ENCODE peak calls at places on chromosomes 7 and 10, in eight cellular contexts. M is esophagus squamous epithelium; H is stimulated activated CD4-positive, alpha-beta T cell treated with anti-CD3 and anti-CD28 coated beads, Interleukin-2, amount 100 ng/mL, for 48 hours; W is NCI-H2081; C is pons; S is activated CD8-positive, alpha-beta T cell treated with anti-CD3 and anti-CD28 coated beads, Interleukin-2, amount 10 ng/mL, durations not matched to agents 7 days and 5 days; K is stromal cell of bone marrow; E is EL. O is an unnamed sample.

GRCh38 chr10:117366741-117367140 is 8.5 kb downstream of the PDZD8 start:
- DNase-seq in M (no peak), H (no peak), W (no peak), C (no peak), S (no peak), K (no peak), E (no peak), O (no peak)

GRCh38 chr10:33235271-33235884 is 99.1 kb downstream of the NRP1 start:
- DNase-seq in M (no peak), H (no peak), W (no peak), C (no peak), S (no peak), K (no peak), E (no peak), O (no peak)

GRCh38 chr7:83672157-83672556 is 23.2 kb upstream of the SEMA3E start:
- DNase-seq in M (no peak), H (no peak), W (no peak), C (no peak), S (no peak), K (no peak), E (no peak), O (no peak)

GRCh38 chr7:148700693-148701092 is 2.0 kb downstream of the CUL1 start:
- DNase-seq in M (no peak), H (peak), W (no peak), C (no peak), S (peak), K (no peak), E (peak), O (no peak)

GRCh38 chr10:18713077-18713476 is 53.8 kb downstream of the ARL5B start:
- DNase-seq in M (no peak), H (no peak), W (no peak), C (no peak), S (no peak), K (peak), E (peak), O (peak)

GRCh38 chr7:30764030-30764991 is 6.9 kb upstream of the MINDY4 start:
- DNase-seq in M (no peak), H (no peak), W (no peak), C (no peak), S (no peak), K (peak), E (no peak), O (peak)

GRCh38 chr7:156177396-156178055 is 365.3 kb upstream of the SHH start:
- DNase-seq in M (no peak), H (no peak), W (peak), C (no peak), S (no peak), K (no peak), E (no peak), O (no peak)

GRCh38 chr7:71095266-71095860 is 36.6 kb upstream of the GALNT17 start:
- DNase-seq in M (no peak), H (no peak), W (no peak), C (no peak), S (no peak), K (no peak), E (no peak), O (no peak)

GRCh38 chr7:84704380-84704779 is 482.5 kb downstream of the SEMA3D start:
- DNase-seq in M (no peak), H (no peak), W (no peak), C (no peak), S (no peak), K (no peak), E (no peak), O (no peak)

GRCh38 chr7:117186218-117186617 is 136.6 kb downstream of the WNT2 start:
- DNase-seq in M (no peak), H (no peak), W (no peak), C (no peak), S (no peak), K (peak), E (peak), O (no peak)

GRCh38 chr10:12081470-12081869 is 12.7 kb downstream of the DHTKD1 start:
- DNase-seq in M (no peak), H (no peak), W (no peak), C (no peak), S (no peak), K (no peak), E (no peak), O (no peak)

GRCh38 chr7:48161407-48162125 is 9.7 kb upstream of the ABCA13 start:
- DNase-seq in M (no peak), H (no peak), W (no peak), C (no peak), S (no peak), K (no peak), E (no peak), O (no peak)